ENCODE peak calls at places on chromosome 5, in seven cellular contexts. One of them, this sample, is unnamed.
A peak's percentile ranks its signal among the peaks of the same experiment; 100 is the strongest.

GRCh38 chr5:168908207-168908606 is 329.0 kb upstream of the PANK3 start:
- DNase-seq in aorta: no peak
- DNase-seq in CD8-positive, alpha-beta T cell: no peak
- DNase-seq in A673: no peak
- DNase-seq in adrenal gland: no peak
- DNase-seq in heart left ventricle: peak; percentile 32
- DNase-seq in neuronal stem cell: no peak
- DNase-seq in this sample: no peak

GRCh38 chr5:159837860-159838259 is 78.4 kb upstream of the ADRA1B start:
- DNase-seq in aorta: no peak
- DNase-seq in A673: no peak
- DNase-seq in heart left ventricle: no peak
- DNase-seq in adrenal gland: no peak
- DNase-seq in neuronal stem cell: no peak
- DNase-seq in CD8-positive, alpha-beta T cell: no peak
- DNase-seq in this sample: no peak

GRCh38 chr5:77266291-77266690 is 55.8 kb downstream of the PDE8B start:
- DNase-seq in heart left ventricle: no peak
- DNase-seq in aorta: no peak
- DNase-seq in CD8-positive, alpha-beta T cell: no peak
- DNase-seq in neuronal stem cell: no peak
- DNase-seq in A673: no peak
- DNase-seq in adrenal gland: no peak
- DNase-seq in this sample: no peak

GRCh38 chr5:10645146-10645545 is 81.3 kb downstream of the ANKRD33B start:
- DNase-seq in A673: no peak
- DNase-seq in CD8-positive, alpha-beta T cell: no peak
- DNase-seq in adrenal gland: no peak
- DNase-seq in heart left ventricle: no peak
- DNase-seq in aorta: no peak
- DNase-seq in neuronal stem cell: no peak
- DNase-seq in this sample: no peak

GRCh38 chr5:107372723-107373487 is 297.8 kb downstream of the EFNA5 start:
- DNase-seq in adrenal gland: no peak
- DNase-seq in neuronal stem cell: no peak
- DNase-seq in A673: no peak
- DNase-seq in heart left ventricle: no peak
- DNase-seq in CD8-positive, alpha-beta T cell: no peak
- DNase-seq in aorta: no peak
- DNase-seq in this sample: no peak

GRCh38 chr5:141880961-141881801 is 3.0 kb upstream of the PCDH1 start:
- DNase-seq in adrenal gland: no peak
- DNase-seq in neuronal stem cell: no peak
- DNase-seq in heart left ventricle: peak; percentile 57
- DNase-seq in A673: no peak
- DNase-seq in CD8-positive, alpha-beta T cell: no peak
- DNase-seq in aorta: no peak
- DNase-seq in this sample: peak; percentile 64

GRCh38 chr5:172823840-172824362 is 10.2 kb upstream of the ERGIC1 start:
- DNase-seq in neuronal stem cell: no peak
- DNase-seq in adrenal gland: no peak
- DNase-seq in heart left ventricle: no peak
- DNase-seq in A673: no peak
- DNase-seq in aorta: peak; percentile 36
- DNase-seq in CD8-positive, alpha-beta T cell: no peak
- DNase-seq in this sample: peak; percentile 54

GRCh38 chr5:111238826-111239225 is 14.6 kb downstream of the CAMK4 start:
- DNase-seq in A673: no peak
- DNase-seq in CD8-positive, alpha-beta T cell: no peak
- DNase-seq in adrenal gland: no peak
- DNase-seq in neuronal stem cell: no peak
- DNase-seq in aorta: no peak
- DNase-seq in heart left ventricle: no peak
- DNase-seq in this sample: no peak

GRCh38 chr5:109769597-109770291 is 80.0 kb downstream of the MAN2A1 start:
- DNase-seq in heart left ventricle: no peak
- DNase-seq in CD8-positive, alpha-beta T cell: no peak
- DNase-seq in neuronal stem cell: no peak
- DNase-seq in adrenal gland: no peak
- DNase-seq in A673: no peak
- DNase-seq in aorta: no peak
- DNase-seq in this sample: no peak

GRCh38 chr5:173746050-173746449 is 129.6 kb upstream of the BOD1 start:
- DNase-seq in A673: no peak
- DNase-seq in neuronal stem cell: no peak
- DNase-seq in aorta: no peak
- DNase-seq in heart left ventricle: no peak
- DNase-seq in CD8-positive, alpha-beta T cell: no peak
- DNase-seq in adrenal gland: no peak
- DNase-seq in this sample: no peak

GRCh38 chr5:42767491-42768105 is 11.0 kb downstream of the CCDC152 start:
- DNase-seq in heart left ventricle: no peak
- DNase-seq in adrenal gland: no peak
- DNase-seq in neuronal stem cell: no peak
- DNase-seq in A673: peak; percentile 50
- DNase-seq in CD8-positive, alpha-beta T cell: no peak
- DNase-seq in aorta: no peak
- DNase-seq in this sample: no peak

GRCh38 chr5:112548246-112548982 is 129.3 kb upstream of the EPB41L4A start:
- DNase-seq in aorta: no peak
- DNase-seq in CD8-positive, alpha-beta T cell: no peak
- DNase-seq in heart left ventricle: no peak
- DNase-seq in adrenal gland: peak; percentile 55
- DNase-seq in A673: no peak
- DNase-seq in neuronal stem cell: no peak
- DNase-seq in this sample: no peak

GRCh38 chr5:159915913-159916840 is at the start of gene ADRA1B:
- DNase-seq in adrenal gland: peak; percentile 61
- DNase-seq in A673: peak; percentile 37
- DNase-seq in heart left ventricle: peak; percentile 71
- DNase-seq in CD8-positive, alpha-beta T cell: no peak
- DNase-seq in neuronal stem cell: peak; percentile 74
- DNase-seq in aorta: peak; percentile 94
- DNase-seq in this sample: peak; percentile 89

GRCh38 chr5:146751781-146752401 is 126.7 kb downstream of the PPP2R2B start:
- DNase-seq in aorta: no peak
- DNase-seq in CD8-positive, alpha-beta T cell: peak; percentile 45
- DNase-seq in A673: no peak
- DNase-seq in adrenal gland: no peak
- DNase-seq in neuronal stem cell: no peak
- DNase-seq in heart left ventricle: no peak
- DNase-seq in this sample: no peak

GRCh38 chr5:11069041-11069440 is 308.0 kb upstream of the DAP start:
- DNase-seq in CD8-positive, alpha-beta T cell: no peak
- DNase-seq in heart left ventricle: no peak
- DNase-seq in aorta: no peak
- DNase-seq in A673: peak; percentile 7
- DNase-seq in neuronal stem cell: no peak
- DNase-seq in adrenal gland: no peak
- DNase-seq in this sample: no peak

GRCh38 chr5:89556215-89557009 is 673.4 kb upstream of the MEF2C start:
- DNase-seq in A673: peak; percentile 7
- DNase-seq in adrenal gland: peak; percentile 23
- DNase-seq in aorta: no peak
- DNase-seq in heart left ventricle: no peak
- DNase-seq in CD8-positive, alpha-beta T cell: no peak
- DNase-seq in neuronal stem cell: no peak
- DNase-seq in this sample: no peak

GRCh38 chr5:149697001-149697400 is 33.1 kb upstream of the PPARGC1B start:
- DNase-seq in A673: no peak
- DNase-seq in adrenal gland: no peak
- DNase-seq in aorta: no peak
- DNase-seq in neuronal stem cell: no peak
- DNase-seq in heart left ventricle: no peak
- DNase-seq in CD8-positive, alpha-beta T cell: no peak
- DNase-seq in this sample: no peak

GRCh38 chr5:119470851-119471451 is 18.7 kb downstream of the HSD17B4 start:
- DNase-seq in aorta: no peak
- DNase-seq in A673: peak; percentile 56
- DNase-seq in CD8-positive, alpha-beta T cell: no peak
- DNase-seq in neuronal stem cell: peak; percentile 29
- DNase-seq in heart left ventricle: no peak
- DNase-seq in adrenal gland: no peak
- DNase-seq in this sample: no peak

GRCh38 chr5:142716963-142717362 is 31.1 kb upstream of the FGF1 start:
- DNase-seq in aorta: peak; percentile 79
- DNase-seq in A673: peak; percentile 88
- DNase-seq in heart left ventricle: peak; percentile 58
- DNase-seq in adrenal gland: peak; percentile 54
- DNase-seq in neuronal stem cell: no peak
- DNase-seq in CD8-positive, alpha-beta T cell: no peak
- DNase-seq in this sample: peak; percentile 73

GRCh38 chr5:54643679-54644078 is 126.1 kb downstream of the SNX18 start:
- DNase-seq in heart left ventricle: no peak
- DNase-seq in CD8-positive, alpha-beta T cell: no peak
- DNase-seq in neuronal stem cell: no peak
- DNase-seq in adrenal gland: no peak
- DNase-seq in aorta: no peak
- DNase-seq in A673: peak; percentile 88
- DNase-seq in this sample: no peak

GRCh38 chr5:168140256-168140655 is 151.2 kb upstream of the WWC1 start:
- DNase-seq in heart left ventricle: no peak
- DNase-seq in aorta: no peak
- DNase-seq in adrenal gland: no peak
- DNase-seq in A673: no peak
- DNase-seq in CD8-positive, alpha-beta T cell: no peak
- DNase-seq in neuronal stem cell: no peak
- DNase-seq in this sample: no peak

GRCh38 chr5:8943301-8943700 is 602.6 kb downstream of the SEMA5A start:
- DNase-seq in adrenal gland: no peak
- DNase-seq in CD8-positive, alpha-beta T cell: no peak
- DNase-seq in A673: no peak
- DNase-seq in heart left ventricle: no peak
- DNase-seq in aorta: no peak
- DNase-seq in neuronal stem cell: no peak
- DNase-seq in this sample: no peak
- H3K27ac ChIP-seq in adrenal gland: no peak overlapping the region
- H3K27ac ChIP-seq in CD8-positive, alpha-beta T cell: no peak overlapping the region
- H3K27ac ChIP-seq in A673: no peak overlapping the region
- H3K27ac ChIP-seq in heart left ventricle: no peak overlapping the region
- H3K27ac ChIP-seq in aorta: no peak overlapping the region
- H3K27ac ChIP-seq in neuronal stem cell: no peak overlapping the region
- H3K27ac ChIP-seq in this sample: no peak overlapping the region

GRCh38 chr5:37971483-37972024 is 131.7 kb upstream of the GDNF start:
- DNase-seq in heart left ventricle: no peak
- DNase-seq in A673: no peak
- DNase-seq in neuronal stem cell: no peak
- DNase-seq in adrenal gland: no peak
- DNase-seq in aorta: no peak
- DNase-seq in CD8-positive, alpha-beta T cell: no peak
- DNase-seq in this sample: no peak
- H3K27ac ChIP-seq in heart left ventricle: no peak overlapping the region
- H3K27ac ChIP-seq in A673: no peak overlapping the region
- H3K27ac ChIP-seq in neuronal stem cell: no peak overlapping the region
- H3K27ac ChIP-seq in adrenal gland: no peak overlapping the region
- H3K27ac ChIP-seq in aorta: no peak overlapping the region
- H3K27ac ChIP-seq in CD8-positive, alpha-beta T cell: no peak overlapping the region
- H3K27ac ChIP-seq in this sample: no peak overlapping the region

GRCh38 chr5:177194278-177194677 is 60.7 kb downstream of the NSD1 start:
- DNase-seq in CD8-positive, alpha-beta T cell: no peak
- DNase-seq in neuronal stem cell: no peak
- DNase-seq in aorta: no peak
- DNase-seq in heart left ventricle: no peak
- DNase-seq in A673: peak; percentile 34
- DNase-seq in adrenal gland: peak; percentile 54
- DNase-seq in this sample: no peak
- H3K27ac ChIP-seq in CD8-positive, alpha-beta T cell: no peak overlapping the region
- H3K27ac ChIP-seq in neuronal stem cell: no peak overlapping the region
- H3K27ac ChIP-seq in aorta: no peak overlapping the region
- H3K27ac ChIP-seq in heart left ventricle: no peak overlapping the region
- H3K27ac ChIP-seq in A673: no peak overlapping the region
- H3K27ac ChIP-seq in adrenal gland: no peak overlapping the region
- H3K27ac ChIP-seq in this sample: no peak overlapping the region

DNA sequence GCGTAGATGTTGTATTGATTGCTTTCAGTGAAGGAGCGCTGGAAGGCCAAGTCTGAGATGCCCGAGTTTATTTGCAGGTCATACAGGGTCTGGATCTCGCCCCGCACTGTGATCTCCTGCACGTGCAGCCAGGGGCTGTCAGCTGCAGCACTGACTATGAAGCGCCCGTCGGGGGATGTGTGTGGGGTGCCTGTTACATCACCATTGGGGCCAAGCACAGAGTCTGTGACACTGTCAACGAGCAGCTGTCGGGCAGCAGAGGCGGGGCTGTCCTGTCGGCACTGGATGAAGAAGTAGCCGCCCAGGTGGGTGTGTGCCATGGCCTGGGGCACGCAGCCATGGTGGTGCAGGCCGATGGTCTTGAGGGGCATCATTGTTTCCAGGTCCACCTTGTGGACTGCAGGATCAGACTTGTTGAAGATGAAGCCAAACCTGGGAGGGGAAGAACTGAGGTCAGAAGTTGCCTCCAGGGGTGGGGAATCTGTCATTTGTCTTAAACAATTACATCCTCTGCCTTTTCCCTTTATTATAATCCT is 147.6 kb downstream of the HSPA4 start:
- DNase-seq in neuronal stem cell: no peak
- DNase-seq in aorta: no peak
- DNase-seq in heart left ventricle: no peak
- DNase-seq in adrenal gland: no peak
- DNase-seq in A673: no peak
- DNase-seq in CD8-positive, alpha-beta T cell: no peak
- DNase-seq in this sample: no peak
- H3K27ac ChIP-seq in neuronal stem cell: no peak overlapping the region
- H3K27ac ChIP-seq in aorta: no peak overlapping the region
- H3K27ac ChIP-seq in heart left ventricle: no peak overlapping the region
- H3K27ac ChIP-seq in adrenal gland: no peak overlapping the region
- H3K27ac ChIP-seq in A673: no peak overlapping the region
- H3K27ac ChIP-seq in CD8-positive, alpha-beta T cell: no peak overlapping the region
- H3K27ac ChIP-seq in this sample: no peak overlapping the region

DNA sequence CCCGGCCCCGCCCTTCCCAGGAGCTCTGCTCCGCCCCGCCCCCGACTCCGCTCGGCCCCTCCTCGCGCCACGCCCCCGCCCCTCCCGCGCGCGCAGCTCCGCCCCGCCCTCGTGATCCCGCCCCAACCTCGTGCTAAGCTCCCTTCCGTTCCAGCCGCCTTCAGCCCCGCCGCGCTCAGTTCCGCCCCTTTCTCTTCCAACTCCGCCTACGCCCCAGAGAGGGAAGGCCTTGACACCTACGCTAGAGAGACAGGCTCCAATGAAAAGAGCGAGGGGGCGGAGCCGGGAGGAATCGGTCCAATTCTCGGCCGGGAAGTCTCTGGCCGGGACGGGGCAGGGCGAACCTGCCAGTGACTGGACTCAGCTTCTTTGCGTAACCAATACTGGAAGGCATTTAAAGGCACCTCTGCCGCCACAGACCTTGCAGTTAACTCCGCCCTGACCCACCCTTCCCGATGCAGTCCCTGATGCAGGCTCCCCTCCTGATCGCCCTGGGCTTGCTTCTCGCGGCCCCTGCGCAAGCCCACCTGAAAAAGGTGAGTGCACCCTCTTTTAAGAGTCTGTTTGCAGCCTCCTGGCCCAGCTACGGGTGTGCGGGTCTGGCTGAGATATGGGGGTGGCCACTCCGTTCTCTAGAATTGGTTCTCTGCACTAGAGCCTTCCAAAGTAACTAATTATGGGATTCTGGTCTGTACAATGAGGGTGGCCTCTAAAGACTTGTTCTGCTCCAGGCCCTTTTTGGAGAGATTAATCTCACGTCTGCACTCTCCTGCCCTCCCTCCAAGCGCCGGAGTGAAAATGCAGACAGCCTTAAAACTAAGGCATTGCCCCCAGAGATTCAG is at the start of gene GM2A:
- DNase-seq in A673: peak; percentile 99
- DNase-seq in heart left ventricle: peak; percentile 100
- DNase-seq in aorta: peak; percentile 99
- DNase-seq in CD8-positive, alpha-beta T cell: peak; percentile 95
- DNase-seq in adrenal gland: peak; percentile 100
- DNase-seq in neuronal stem cell: peak; percentile 98
- DNase-seq in this sample: peak; percentile 100
- H3K27ac ChIP-seq in A673: no peak within 1 kb of the TSS
- H3K27ac ChIP-seq in heart left ventricle: peak within 1 kb of the TSS; percentile 79
- H3K27ac ChIP-seq in aorta: no peak within 1 kb of the TSS
- H3K27ac ChIP-seq in CD8-positive, alpha-beta T cell: peak within 1 kb of the TSS; percentile 57
- H3K27ac ChIP-seq in adrenal gland: peak within 1 kb of the TSS; percentile 79
- H3K27ac ChIP-seq in neuronal stem cell: no peak within 1 kb of the TSS
- H3K27ac ChIP-seq in this sample: peak within 1 kb of the TSS; percentile 82

This sample was measured in tibial artery.